ENCODE peak calls at places on chromosomes 12 and 14, in ten cellular contexts. W, O, N, J, B, S, C, L, E and U are unnamed samples.
A peak's percentile ranks its signal among the peaks of the same experiment; 100 is the strongest.

GRCh38 chr14:64973826-64974225 is 1.7 kb upstream of the RAB15 start:
- DNase-seq in W (no peak), O (no peak), N (no peak), J (no peak), B (no peak), S (no peak), C (no peak), L (no peak), E (no peak), U (no peak)

GRCh38 chr14:68816183-68816942 is 23.5 kb upstream of the ZFP36L1 start:
- DNase-seq in W (peak; percentile 89), O (peak; percentile 88), N (peak; percentile 84), J (peak; percentile 81), B (peak; percentile 94), S (peak; percentile 98), C (peak; percentile 97), L (peak; percentile 85), E (peak; percentile 95), U (no peak)

GRCh38 chr12:123950476-123951169 is 22.0 kb downstream of the CCDC92 start:
- DNase-seq in W (no peak), O (no peak), N (no peak), J (no peak), B (no peak), S (no peak), C (no peak), L (no peak), E (no peak), U (no peak)

GRCh38 chr12:104667139-104667538 is 210.4 kb downstream of the CHST11 start:
- DNase-seq in W (no peak), O (no peak), N (no peak), J (no peak), B (no peak), S (no peak), C (peak; percentile 73), L (no peak), E (no peak), U (no peak)

GRCh38 chr12:34299802-34300193 is 277.5 kb downstream of the ALG10 start:
- DNase-seq in W (no peak), O (no peak), N (no peak), J (no peak), B (no peak), S (no peak), C (no peak), L (no peak), E (no peak), U (no peak)

GRCh38 chr12:56900583-56900982 is 33.6 kb downstream of the SDR9C7 start:
- DNase-seq in W (no peak), O (no peak), N (no peak), J (no peak), B (no peak), S (no peak), C (peak; percentile 44), L (no peak), E (peak; percentile 49), U (peak; percentile 24)

GRCh38 chr12:57069522-57069921 is 9.1 kb downstream of the NEMP1 start:
- DNase-seq in W (peak; percentile 85), O (peak; percentile 89), N (no peak), J (peak; percentile 28), B (peak; percentile 86), S (peak; percentile 67), C (peak; percentile 89), L (peak; percentile 58), E (peak; percentile 91), U (peak; percentile 66)

GRCh38 chr12:66190519-66191406 is 1.7 kb downstream of the IRAK3 start:
- DNase-seq in W (no peak), O (peak; percentile 16), N (no peak), J (no peak), B (no peak), S (no peak), C (peak; percentile 48), L (no peak), E (no peak), U (no peak)

GRCh38 chr14:22314183-22314820 is 274.7 kb downstream of the DAD1 start:
- DNase-seq in W (peak; percentile 57), O (peak; percentile 79), N (no peak), J (no peak), B (no peak), S (no peak), C (peak; percentile 71), L (peak; percentile 28), E (peak; percentile 71), U (no peak)

GRCh38 chr12:55720894-55721444 is 776 bp downstream of the RDH5 start:
- DNase-seq in W (peak; percentile 79), O (peak; percentile 64), N (no peak), J (no peak), B (peak; percentile 96), S (no peak), C (peak; percentile 99), L (no peak), E (peak; percentile 93), U (peak; percentile 79)

GRCh38 chr14:52312872-52313492 is 1.1 kb upstream of the PTGER2 start:
- DNase-seq in W (no peak), O (no peak), N (no peak), J (no peak), B (no peak), S (no peak), C (peak; percentile 35), L (no peak), E (no peak), U (no peak)

GRCh38 chr14:61355892-61356325 is 34.5 kb downstream of the PRKCH start:
- DNase-seq in W (no peak), O (no peak), N (no peak), J (no peak), B (peak; percentile 98), S (no peak), C (peak; percentile 35), L (no peak), E (peak; percentile 100), U (peak; percentile 100)

GRCh38 chr12:117727301-117727700 is 241.5 kb downstream of the KSR2 start:
- DNase-seq in W (no peak), O (no peak), N (no peak), J (no peak), B (peak; percentile 3), S (no peak), C (no peak), L (no peak), E (no peak), U (no peak)

GRCh38 chr14:96081767-96082400 is 42.7 kb downstream of the C14orf132 start:
- DNase-seq in W (no peak), O (no peak), N (no peak), J (no peak), B (no peak), S (no peak), C (no peak), L (no peak), E (no peak), U (no peak)

GRCh38 chr14:55066223-55066622 is 14.8 kb downstream of the MAPK1IP1L start:
- DNase-seq in W (no peak), O (no peak), N (no peak), J (no peak), B (no peak), S (no peak), C (no peak), L (no peak), E (no peak), U (no peak)

GRCh38 chr12:113815031-113815430 is 151.1 kb downstream of the RBM19 start:
- DNase-seq in W (no peak), O (no peak), N (no peak), J (no peak), B (no peak), S (no peak), C (no peak), L (no peak), E (no peak), U (no peak)

GRCh38 chr12:108701779-108702435 is 29.4 kb downstream of the CORO1C start:
- DNase-seq in W (no peak), O (peak; percentile 72), N (no peak), J (no peak), B (peak; percentile 95), S (peak; percentile 57), C (peak; percentile 56), L (no peak), E (peak; percentile 43), U (no peak)

GRCh38 chr12:21296751-21297406 is 37.8 kb downstream of the SLCO1A2 start:
- DNase-seq in W (no peak), O (peak; percentile 54), N (no peak), J (no peak), B (no peak), S (no peak), C (peak; percentile 49), L (no peak), E (peak; percentile 43), U (no peak)

GRCh38 chr14:73007835-73008234 is 19.1 kb downstream of the ZFYVE1 start:
- DNase-seq in W (no peak), O (no peak), N (no peak), J (no peak), B (no peak), S (no peak), C (no peak), L (no peak), E (no peak), U (no peak)